ENCODE peak calls at places on chromosomes 6 and 20, in seven cellular contexts. G, E, T, X, P, R and H are unnamed samples.

GRCh38 chr6:90537723-90538407 is 49.0 kb downstream of the MAP3K7 start:
- DNase-seq in G (peak), E (no peak), T (no peak), X (no peak), P (no peak), R (no peak), H (peak)

GRCh38 chr6:143323729-143324465 is 126.6 kb downstream of the ADAT2 start:
- DNase-seq in G (no peak), E (no peak), T (no peak), X (no peak), P (no peak), R (no peak), H (peak)

GRCh38 chr6:32947552-32948465 is 5.1 kb downstream of the HLA-DMA start:
- DNase-seq in G (peak), E (peak), T (peak), X (no peak), P (peak), R (no peak), H (peak)

GRCh38 chr6:50984135-50984534 is 165.5 kb downstream of the TFAP2B start:
- DNase-seq in G (no peak), E (no peak), T (no peak), X (no peak), P (no peak), R (no peak), H (no peak)

GRCh38 chr20:14845199-14846160 is 508.1 kb upstream of the FLRT3 start:
- DNase-seq in G (no peak), E (no peak), T (peak), X (no peak), P (no peak), R (no peak), H (no peak)

GRCh38 chr6:16154904-16155303 is 26.0 kb downstream of the MYLIP start:
- DNase-seq in G (peak), E (no peak), T (no peak), X (no peak), P (no peak), R (no peak), H (peak)

GRCh38 chr6:110098511-110099116 is 80.9 kb downstream of the WASF1 start:
- DNase-seq in G (no peak), E (no peak), T (peak), X (no peak), P (no peak), R (no peak), H (no peak)

GRCh38 chr6:27238010-27238983 is 9.2 kb upstream of the PRSS16 start:
- DNase-seq in G (peak), E (peak), T (no peak), X (no peak), P (peak), R (no peak), H (no peak)

GRCh38 chr6:7468382-7469081 is 72.9 kb upstream of the DSP start:
- DNase-seq in G (peak), E (no peak), T (no peak), X (no peak), P (no peak), R (no peak), H (peak)

GRCh38 chr6:100617633-100618348 is 153.1 kb upstream of the SIM1 start:
- DNase-seq in G (peak), E (no peak), T (no peak), X (no peak), P (no peak), R (no peak), H (peak)

GRCh38 chr6:109512271-109512817 is 29.3 kb upstream of the ZBTB24 start:
- DNase-seq in G (peak), E (no peak), T (no peak), X (no peak), P (no peak), R (no peak), H (no peak)

GRCh38 chr6:148959511-148959910 is 212.7 kb downstream of the UST start:
- DNase-seq in G (no peak), E (no peak), T (no peak), X (no peak), P (no peak), R (no peak), H (no peak)

GRCh38 chr6:82143041-82143481 is 104.5 kb downstream of the IBTK start:
- DNase-seq in G (no peak), E (no peak), T (no peak), X (peak), P (no peak), R (no peak), H (peak)

GRCh38 chr6:33716379-33716778 is 4.9 kb upstream of the UQCC2 start:
- DNase-seq in G (no peak), E (no peak), T (no peak), X (no peak), P (no peak), R (peak), H (no peak)

GRCh38 chr6:42021847-42022754 is 28.2 kb upstream of the TAF8 start:
- DNase-seq in G (no peak), E (no peak), T (no peak), X (no peak), P (peak), R (no peak), H (no peak)

GRCh38 chr6:75223461-75223860 is 17.6 kb upstream of the COL12A1 start:
- DNase-seq in G (no peak), E (no peak), T (no peak), X (no peak), P (no peak), R (no peak), H (peak)

GRCh38 chr6:169411722-169412121 is 158.1 kb upstream of the THBS2 start:
- DNase-seq in G (no peak), E (no peak), T (no peak), X (no peak), P (no peak), R (no peak), H (no peak)

GRCh38 chr6:169255643-169256042 is 2.0 kb upstream of the THBS2 start:
- DNase-seq in G (no peak), E (no peak), T (no peak), X (no peak), P (no peak), R (no peak), H (no peak)

GRCh38 chr20:57747889-57748456 is 38.2 kb upstream of the PMEPA1 start:
- DNase-seq in G (no peak), E (no peak), T (no peak), X (no peak), P (no peak), R (no peak), H (no peak)

GRCh38 chr6:56902551-56903464 is 52.1 kb upstream of the BEND6 start:
- DNase-seq in G (peak), E (no peak), T (no peak), X (no peak), P (no peak), R (no peak), H (peak)

GRCh38 chr20:20076297-20077065 is 24.1 kb downstream of the CFAP61 start:
- DNase-seq in G (peak), E (no peak), T (no peak), X (no peak), P (no peak), R (no peak), H (peak)

GRCh38 chr20:23086056-23086551 is at the start of gene CD93:
- DNase-seq in G (peak), E (no peak), T (no peak), X (no peak), P (no peak), R (peak), H (no peak)

GRCh38 chr6:31308050-31308844 is 36.4 kb upstream of the HLA-C start:
- DNase-seq in G (no peak), E (peak), T (peak), X (no peak), P (peak), R (peak), H (no peak)

GRCh38 chr6:129730477-129731165 is 20.6 kb upstream of the ARHGAP18 start:
- DNase-seq in G (peak), E (no peak), T (peak), X (no peak), P (no peak), R (no peak), H (no peak)

GRCh38 chr6:1285589-1286340 is 26.1 kb upstream of the FOXQ1 start:
- DNase-seq in G (no peak), E (no peak), T (no peak), X (no peak), P (no peak), R (no peak), H (peak)

GRCh38 chr6:53961679-53962370 is 149.4 kb upstream of the MLIP start:
- DNase-seq in G (peak), E (peak), T (no peak), X (no peak), P (peak), R (no peak), H (peak)

GRCh38 chr6:44428682-44429081 is 41.2 kb downstream of the CDC5L start:
- DNase-seq in G (no peak), E (no peak), T (no peak), X (no peak), P (no peak), R (no peak), H (peak)

GRCh38 chr6:14858808-14859207 is 387.1 kb upstream of the JARID2 start:
- DNase-seq in G (no peak), E (no peak), T (no peak), X (no peak), P (no peak), R (no peak), H (no peak)

GRCh38 chr6:167580512-167580911 is 246.2 kb upstream of the AFDN start:
- DNase-seq in G (no peak), E (no peak), T (no peak), X (no peak), P (no peak), R (no peak), H (no peak)

GRCh38 chr6:50816115-50816675 is 2.5 kb upstream of the TFAP2B start:
- DNase-seq in G (peak), E (peak), T (peak), X (peak), P (peak), R (peak), H (peak)

GRCh38 chr20:40993794-40994540 is 34.7 kb upstream of the TOP1 start:
- DNase-seq in G (no peak), E (no peak), T (no peak), X (no peak), P (no peak), R (no peak), H (peak)

GRCh38 chr6:79833264-79833663 is 114.1 kb downstream of the ELOVL4 start:
- DNase-seq in G (no peak), E (no peak), T (no peak), X (no peak), P (no peak), R (no peak), H (peak)

GRCh38 chr6:111625511-111626331 is 20.0 kb upstream of the TRAF3IP2 start:
- DNase-seq in G (peak), E (no peak), T (no peak), X (no peak), P (no peak), R (no peak), H (peak)

GRCh38 chr6:79909517-79909916 is 37.8 kb downstream of the ELOVL4 start:
- DNase-seq in G (no peak), E (no peak), T (no peak), X (no peak), P (no peak), R (no peak), H (no peak)

GRCh38 chr6:155436981-155437749 is 18.5 kb downstream of the NOX3 start:
- DNase-seq in G (peak), E (no peak), T (no peak), X (no peak), P (no peak), R (no peak), H (no peak)

GRCh38 chr6:74654296-74654695 is 551.6 kb downstream of the COL12A1 start:
- DNase-seq in G (no peak), E (no peak), T (no peak), X (no peak), P (no peak), R (no peak), H (no peak)

GRCh38 chr20:62010551-62011402 is 54.9 kb downstream of the TAF4 start:
- DNase-seq in G (peak), E (peak), T (peak), X (peak), P (peak), R (no peak), H (peak)

GRCh38 chr6:40588480-40588879 is 1.3 kb upstream of the LRFN2 start:
- DNase-seq in G (no peak), E (no peak), T (no peak), X (no peak), P (no peak), R (no peak), H (no peak)

GRCh38 chr6:40586369-40586768 is 795 bp downstream of the LRFN2 start:
- DNase-seq in G (no peak), E (no peak), T (no peak), X (no peak), P (peak), R (no peak), H (no peak)

GRCh38 chr6:40586800-40587201 is 363 bp downstream of the LRFN2 start:
- DNase-seq in G (no peak), E (no peak), T (no peak), X (no peak), P (no peak), R (no peak), H (no peak)

GRCh38 chr6:40587240-40588069 is at the start of gene LRFN2:
- DNase-seq in G (peak), E (peak), T (peak), X (peak), P (peak), R (peak), H (peak)

GRCh38 chr6:40588070-40588384 is 863 bp upstream of the LRFN2 start:
- DNase-seq in G (no peak), E (no peak), T (no peak), X (no peak), P (no peak), R (no peak), H (no peak)
- TF ChIP-seq CTCF in G (no peak), E (no peak), T (no peak), X (peak), P (no peak), R (no peak), H (no peak)

DNA sequence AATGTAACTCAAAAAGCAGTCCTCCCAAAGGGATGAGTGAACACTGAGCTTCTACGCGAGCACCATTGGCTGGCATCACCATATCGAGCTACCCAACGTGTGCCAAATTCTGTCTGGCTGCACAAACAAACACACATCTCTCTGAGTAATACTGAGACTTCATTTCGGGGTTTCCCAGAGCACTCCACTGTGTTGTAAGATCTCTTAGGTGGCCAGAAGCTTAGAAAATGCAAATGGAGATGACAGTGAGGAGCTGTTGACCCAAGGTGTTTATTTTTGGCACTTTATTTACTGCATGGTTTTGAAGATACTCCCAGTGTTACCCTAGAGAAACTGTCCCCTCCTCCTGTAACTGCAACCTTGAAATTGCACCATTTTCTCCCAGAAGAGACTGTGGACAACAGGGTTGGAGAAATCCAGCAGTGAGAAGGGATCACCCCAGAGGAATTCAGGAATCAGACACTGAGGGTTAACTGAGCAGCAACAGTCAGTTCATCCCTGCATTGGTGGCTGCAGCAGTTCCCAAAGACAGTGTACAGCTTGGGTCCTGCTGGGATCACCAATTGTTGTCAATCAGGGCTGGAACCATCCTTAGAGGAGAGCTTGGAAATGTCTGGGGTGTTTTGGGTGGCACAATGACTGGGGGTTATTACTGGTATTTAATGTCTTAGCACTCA is 1.0 kb upstream of the RIPOR2 start:
- DNase-seq in G (peak), E (no peak), T (no peak), X (no peak), P (no peak), R (no peak), H (no peak)
- TF ChIP-seq CTCF in G (no peak), E (no peak), T (no peak), X (no peak), P (no peak), R (no peak), H (no peak)

GRCh38 chr6:160256445-160256844 is 2.2 kb downstream of the SLC22A2 start:
- DNase-seq in G (no peak), E (no peak), T (no peak), X (no peak), P (no peak), R (no peak), H (no peak)
- TF ChIP-seq CTCF in G (no peak), E (no peak), T (no peak), X (no peak), P (no peak), R (no peak), H (no peak)

GRCh38 chr20:59985864-59986263 is 27.6 kb downstream of the CDH26 start:
- DNase-seq in G (no peak), E (no peak), T (no peak), X (no peak), P (no peak), R (no peak), H (no peak)
- TF ChIP-seq CTCF in G (no peak), E (peak), T (no peak), X (peak), P (no peak), R (no peak), H (no peak)